ENCODE peak calls at places on chromosomes 12 and 14, in nine cellular contexts. Z is stomach, D is lower lobe of right lung, U is tibial artery, N is astrocyte, M is prostate gland, E is PC-3, Y is Panc1, S is psoas muscle. L is an unnamed sample. For H3K4me1, the result is how much of the 10 kb centered on the place peaks cover.

GRCh38 chr14:81837304-81837703 is 303.7 kb upstream of the SEL1L start:
- DNase-seq in S (no peak), Y (no peak), E (no peak), N (no peak), M (no peak), D (no peak), Z (no peak), U (no peak), L (no peak)

GRCh38 chr12:116441292-116441691 is 117.9 kb upstream of the MAP1LC3B2 start:
- DNase-seq in Z (no peak), E (no peak), D (peak), M (no peak), U (no peak), Y (no peak), S (no peak), N (no peak), L (no peak)

GRCh38 chr14:68952544-68953535 is 26.3 kb downstream of the ACTN1 start:
- DNase-seq in N (peak), E (no peak), Z (no peak), Y (no peak), S (no peak), D (no peak), U (no peak), M (no peak), L (no peak)

GRCh38 chr12:98594050-98594853 is 766 bp downstream of the SLC25A3 start:
- DNase-seq in N (no peak), Y (no peak), D (peak), S (peak), U (peak), M (peak), Z (peak), E (peak), L (peak)

GRCh38 chr14:21024668-21025373 is at the start of gene NDRG2:
- DNase-seq in S (peak), D (peak), Y (no peak), E (no peak), Z (peak), N (no peak), U (peak), M (peak), L (peak)

GRCh38 chr14:101083564-101084435 is 180.3 kb upstream of the RTL1 start:
- DNase-seq in D (no peak), U (no peak), E (peak), M (no peak), Y (no peak), Z (peak), S (no peak), N (no peak), L (no peak)

GRCh38 chr12:121957831-121958515 is 39.6 kb downstream of the CFAP251 start:
- DNase-seq in U (no peak), E (no peak), M (no peak), N (no peak), D (no peak), S (no peak), Y (no peak), Z (no peak), L (no peak)

GRCh38 chr14:68734231-68734732 is 58.6 kb downstream of the ZFP36L1 start:
- DNase-seq in E (no peak), Z (no peak), S (no peak), U (no peak), N (peak), D (no peak), M (no peak), Y (no peak), L (peak)

GRCh38 chr12:254039-254438 is 8.6 kb downstream of the SLC6A13 start:
- DNase-seq in N (no peak), Z (no peak), U (no peak), D (no peak), M (no peak), S (no peak), E (no peak), Y (no peak), L (no peak)

GRCh38 chr12:27922591-27923139 is 49.9 kb downstream of the PTHLH start:
- DNase-seq in U (peak), M (peak), N (peak), D (no peak), Y (no peak), E (peak), Z (no peak), S (no peak), L (no peak)

GRCh38 chr14:92668266-92668973 is 80.0 kb downstream of the LGMN start:
- DNase-seq in D (peak), U (no peak), E (no peak), S (no peak), M (no peak), Y (no peak), N (no peak), Z (no peak), L (no peak)

GRCh38 chr14:71113376-71113775 is 206.1 kb downstream of the PCNX1 start:
- DNase-seq in Z (no peak), S (no peak), N (peak), E (no peak), Y (no peak), M (no peak), U (no peak), D (no peak), L (no peak)

GRCh38 chr12:24952389-24952788 is 3.5 kb upstream of the BCAT1 start:
- DNase-seq in S (no peak), M (no peak), Z (no peak), N (no peak), U (no peak), D (no peak), Y (no peak), E (no peak), L (no peak)

GRCh38 chr12:30794591-30795409 is 40.0 kb upstream of the CAPRIN2 start:
- DNase-seq in D (no peak), E (peak), M (no peak), S (no peak), N (peak), U (no peak), Z (no peak), Y (peak), L (no peak)

GRCh38 chr12:132502149-132502881 is 12.4 kb downstream of the FBRSL1 start:
- DNase-seq in Z (no peak), E (no peak), S (no peak), D (no peak), N (no peak), Y (no peak), U (no peak), M (no peak), L (no peak)

GRCh38 chr12:105954891-105955607 is 183.7 kb downstream of the NUAK1 start:
- DNase-seq in U (no peak), Y (no peak), E (no peak), N (no peak), S (no peak), M (no peak), D (no peak), Z (no peak), L (no peak)

GRCh38 chr12:132675753-132676152 is 11.4 kb downstream of the POLE start:
- DNase-seq in Y (no peak), M (no peak), S (no peak), E (no peak), D (no peak), U (no peak), Z (no peak), N (no peak), L (no peak)

GRCh38 chr12:4037747-4038312 is 164.6 kb upstream of the PARP11 start:
- DNase-seq in Z (peak), U (no peak), N (no peak), Y (no peak), D (no peak), E (peak), S (no peak), M (peak), L (peak)

GRCh38 chr12:110421701-110422100 is 18.2 kb upstream of the ANAPC7 start:
- DNase-seq in Y (no peak), M (no peak), E (no peak), U (no peak), D (no peak), S (no peak), Z (no peak), N (no peak), L (no peak)

GRCh38 chr12:119804011-119804641 is 73.0 kb downstream of the CIT start:
- DNase-seq in Y (no peak), S (peak), E (peak), U (no peak), N (peak), D (peak), M (peak), Z (peak), L (no peak)

GRCh38 chr12:79174656-79175055 is 310.1 kb downstream of the SYT1 start:
- DNase-seq in Y (no peak), N (peak), U (no peak), Z (no peak), E (peak), D (no peak), M (no peak), S (no peak), L (no peak)

GRCh38 chr12:57881035-57881973 is 34.8 kb upstream of the CTDSP2 start:
- DNase-seq in D (no peak), S (peak), M (no peak), U (no peak), Y (no peak), N (peak), E (no peak), Z (no peak), L (no peak)

GRCh38 chr12:1795221-1795784 is 25.1 kb upstream of the LRTM2 start:
- DNase-seq in Z (no peak), Y (no peak), D (no peak), E (no peak), N (no peak), U (no peak), M (no peak), S (no peak), L (no peak)

GRCh38 chr14:47490766-47491165 is 184.6 kb downstream of the MDGA2 start:
- DNase-seq in U (no peak), Y (no peak), N (no peak), M (no peak), E (no peak), Z (no peak), D (no peak), S (no peak), L (no peak)

GRCh38 chr14:47490353-47490752 is 185.1 kb downstream of the MDGA2 start:
- DNase-seq in D (no peak), E (no peak), M (no peak), U (no peak), N (no peak), S (no peak), Y (no peak), Z (no peak), L (no peak)

GRCh38 chr14:47485421-47485820 is 190.0 kb downstream of the MDGA2 start:
- DNase-seq in N (no peak), D (no peak), M (no peak), S (no peak), Y (no peak), E (no peak), Z (no peak), U (no peak), L (no peak)
- H3K4me1 ChIP-seq in N (under half), D (under half), M (under half), S (under half), Y (under half), E (under half), Z (under half), U (under half), L (under half)

DNA sequence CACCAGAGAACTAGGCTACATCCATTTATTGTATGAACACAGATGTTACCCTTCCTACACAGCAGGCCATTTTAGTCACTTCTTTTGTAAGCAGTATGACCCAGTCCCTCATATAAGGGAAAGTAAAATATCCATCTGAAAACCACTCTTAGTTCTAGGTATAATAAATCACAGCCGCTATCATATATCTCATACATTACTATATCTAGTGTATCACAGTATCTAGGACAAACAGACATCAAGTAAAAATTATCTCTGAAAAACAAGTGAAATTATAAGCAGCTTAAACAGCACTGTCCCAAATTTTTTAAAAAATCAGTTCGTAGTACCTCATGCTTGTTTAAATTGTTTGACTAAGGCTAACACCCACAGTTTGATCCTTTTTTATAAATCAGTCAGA is 34.0 kb downstream of the CDK17 start:
- DNase-seq in M (no peak), S (no peak), Y (no peak), Z (no peak), U (no peak), E (no peak), D (no peak), N (no peak), L (no peak)
- H3K4me1 ChIP-seq in M (under half), S (under half), Y (under half), Z (under half), U (under half), E (under half), D (under half), N (under half), L (half or more)

DNA sequence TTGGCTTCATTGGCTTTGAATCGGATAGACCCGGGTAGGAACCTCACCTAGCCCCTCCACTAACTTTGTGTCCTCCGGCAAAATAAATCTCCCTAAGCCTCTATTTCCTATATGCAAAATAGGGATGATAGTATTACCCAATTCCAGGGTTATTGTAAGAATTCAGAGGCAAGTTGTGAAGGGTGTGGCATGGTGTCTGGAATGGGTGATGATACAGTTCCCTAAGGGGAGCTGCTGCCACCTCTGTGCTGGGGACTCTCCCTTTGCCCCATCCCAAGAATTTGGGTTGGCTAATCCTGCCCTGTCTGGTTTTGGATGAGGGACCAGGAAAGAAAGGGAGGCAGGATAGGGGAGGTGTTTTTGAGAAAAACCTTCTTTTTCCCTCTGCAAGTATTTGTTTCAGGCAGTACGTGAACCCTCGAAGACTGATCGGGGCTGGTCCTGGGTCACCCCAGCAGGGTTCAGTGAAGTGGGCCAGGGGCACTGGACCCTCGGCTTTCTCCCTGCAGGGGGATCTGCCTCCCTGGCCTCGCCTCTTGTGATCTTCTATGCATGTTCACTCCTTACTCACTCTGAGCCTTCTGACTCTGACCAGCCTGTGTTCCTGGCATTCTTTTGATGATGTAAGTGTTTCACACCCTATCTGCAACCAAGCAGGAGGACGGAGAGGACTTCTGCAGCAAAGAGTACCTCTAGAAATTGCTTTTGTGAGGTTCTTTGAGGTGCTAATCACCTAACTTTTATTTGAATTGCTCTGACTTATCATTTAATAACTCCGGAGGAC is 60.8 kb downstream of the RASSF3 start:
- DNase-seq in S (no peak), Z (peak), E (peak), N (peak), D (no peak), U (no peak), Y (no peak), M (no peak), L (peak)
- H3K4me1 ChIP-seq in S (under half), Z (half or more), E (half or more), N (under half), D (half or more), U (under half), Y (half or more), M (under half), L (half or more)

GRCh38 chr12:75170786-75171185 is 38.9 kb downstream of the KCNC2 start:
- DNase-seq in S (no peak), M (no peak), Y (no peak), E (no peak), U (no peak), N (no peak), D (no peak), Z (no peak), L (no peak)
- H3K4me1 ChIP-seq in S (under half), M (under half), Y (under half), E (under half), U (under half), N (under half), D (under half), Z (under half), L (under half)

DNA sequence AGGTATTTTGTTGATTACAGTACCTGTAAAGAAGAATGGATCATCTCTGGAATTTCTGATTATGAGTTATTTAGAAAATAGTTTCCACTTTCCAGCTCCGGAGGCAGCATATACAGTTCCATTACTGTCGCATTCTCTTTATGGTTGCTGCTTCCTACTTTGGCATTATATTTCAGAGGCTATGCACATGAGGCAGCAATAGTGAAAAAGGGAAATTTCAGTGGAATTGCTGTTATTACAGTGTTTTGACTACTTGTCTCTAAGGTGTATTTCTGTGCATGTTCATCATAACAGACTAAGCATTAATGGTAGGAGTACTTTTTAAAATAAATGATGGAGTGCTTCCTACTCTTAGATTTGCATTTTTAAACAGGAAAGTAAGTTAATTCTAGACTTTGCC is 10.2 kb downstream of the GNG2 start:
- DNase-seq in S (no peak), D (no peak), E (no peak), Y (no peak), N (no peak), M (no peak), U (no peak), Z (no peak), L (no peak)
- H3K4me1 ChIP-seq in S (under half), D (under half), E (under half), Y (under half), N (under half), M (under half), U (under half), Z (under half), L (half or more)

GRCh38 chr14:95147597-95147996 is 9.7 kb downstream of the DICER1 start:
- DNase-seq in Y (no peak), U (no peak), M (no peak), D (no peak), E (no peak), Z (no peak), N (no peak), S (no peak), L (no peak)
- H3K4me1 ChIP-seq in Y (under half), U (under half), M (under half), D (half or more), E (under half), Z (under half), N (under half), S (under half), L (half or more)

GRCh38 chr12:47991106-47991550 is 13.1 kb downstream of the COL2A1 start:
- DNase-seq in Z (no peak), Y (no peak), U (peak), D (no peak), S (no peak), M (no peak), N (no peak), E (no peak), L (no peak)
- H3K4me1 ChIP-seq in Z (under half), Y (under half), U (under half), D (under half), S (under half), M (under half), N (under half), E (under half), L (under half)

GRCh38 chr14:22564463-22564862 is 24.6 kb downstream of the DAD1 start:
- DNase-seq in Y (no peak), S (no peak), U (no peak), M (no peak), Z (no peak), N (no peak), E (no peak), D (no peak), L (no peak)
- H3K4me1 ChIP-seq in Y (under half), S (half or more), U (under half), M (under half), Z (half or more), N (under half), E (under half), D (half or more), L (half or more)

GRCh38 chr14:99252443-99252939 is 19.5 kb downstream of the BCL11B start:
- DNase-seq in E (no peak), S (no peak), Y (no peak), U (no peak), M (no peak), N (no peak), Z (no peak), D (no peak), L (no peak)
- H3K4me1 ChIP-seq in E (under half), S (under half), Y (under half), U (under half), M (under half), N (under half), Z (under half), D (under half), L (half or more)

GRCh38 chr12:93031028-93031427 is 101.9 kb upstream of the EEA1 start:
- DNase-seq in S (no peak), Y (no peak), Z (no peak), M (no peak), E (no peak), N (no peak), U (no peak), D (no peak), L (no peak)
- H3K4me1 ChIP-seq in S (under half), Y (under half), Z (under half), M (under half), E (under half), N (under half), U (under half), D (under half), L (under half)

L was measured in CD4-positive, alpha-beta memory T cell.